ENCODE peak calls at places on chromosome 16, in five cellular contexts. P, O, L, D and M are unnamed samples.

GRCh38 chr16:89697161-89697615 is 4.3 kb downstream of the SPATA2L start:
- DNase-seq in O (no peak), D (peak; percentile 20), P (no peak), L (no peak), M (no peak)

GRCh38 chr16:64830653-64831052 is 291.2 kb downstream of the CDH11 start:
- DNase-seq in O (no peak), D (no peak), P (no peak), L (no peak), M (no peak)

GRCh38 chr16:89383095-89384003 is 107.0 kb downstream of the ANKRD11 start:
- DNase-seq in D (peak; percentile 54), L (peak; percentile 79), O (no peak), P (no peak), M (no peak)

GRCh38 chr16:77387075-77387474 is 47.8 kb downstream of the ADAMTS18 start:
- DNase-seq in L (no peak), P (no peak), O (no peak), D (no peak), M (no peak)

GRCh38 chr16:19890901-19891300 is 6.3 kb upstream of the GPRC5B start:
- DNase-seq in P (no peak), O (no peak), L (no peak), D (no peak), M (no peak)

GRCh38 chr16:27154573-27155521 is 48.5 kb upstream of the KDM8 start:
- DNase-seq in L (peak; percentile 74), D (peak; percentile 78), O (peak; percentile 58), P (peak; percentile 1), M (peak; percentile 64)

GRCh38 chr16:81164958-81165357 is 68.8 kb upstream of the GCSH start:
- DNase-seq in O (no peak), P (no peak), L (no peak), D (no peak), M (no peak)

GRCh38 chr16:3175157-3176153 is 12.5 kb upstream of the OR1F1 start:
- DNase-seq in P (no peak), O (peak; percentile 32), D (no peak), L (no peak), M (no peak)

GRCh38 chr16:35733278-35733965 is 2274.0 kb downstream of the TP53TG3F start:
- DNase-seq in P (no peak), L (no peak), D (no peak), O (no peak), M (no peak)

GRCh38 chr16:73389075-73389474 is 341.1 kb upstream of the ZFHX3 start:
- DNase-seq in O (no peak), L (no peak), P (no peak), D (no peak), M (no peak)

GRCh38 chr16:46961373-46962353 is 11.8 kb downstream of the DNAJA2 start:
- DNase-seq in P (no peak), D (no peak), O (peak; percentile 13), L (no peak), M (no peak)

GRCh38 chr16:10312784-10313724 is 72.8 kb upstream of the ATF7IP2 start:
- DNase-seq in O (no peak), L (no peak), P (no peak), D (no peak), M (no peak)

GRCh38 chr16:2824626-2825025 is 5.5 kb upstream of the ZG16B start:
- DNase-seq in L (no peak), O (no peak), D (no peak), P (no peak), M (no peak)

GRCh38 chr16:81707411-81708321 is 71.4 kb upstream of the PLCG2 start:
- DNase-seq in L (peak; percentile 93), D (no peak), P (no peak), O (peak; percentile 93), M (no peak)

GRCh38 chr16:57341441-57342303 is 16.9 kb upstream of the CCL22 start:
- DNase-seq in L (peak; percentile 88), O (no peak), P (peak; percentile 79), D (no peak), M (no peak)

GRCh38 chr16:12059216-12059769 is 82.8 kb downstream of the SNX29 start:
- DNase-seq in L (no peak), D (no peak), O (no peak), P (no peak), M (no peak)

GRCh38 chr16:1923299-1924034 is 5.3 kb upstream of the HS3ST6 start:
- DNase-seq in D (peak; percentile 77), P (peak; percentile 75), O (peak; percentile 27), L (peak; percentile 74), M (no peak)

GRCh38 chr16:73020409-73020884 is 27.5 kb downstream of the ZFHX3 start:
- DNase-seq in D (no peak), L (peak; percentile 71), P (peak; percentile 40), O (no peak), M (no peak)

GRCh38 chr16:27258241-27258734 is 10.3 kb downstream of the NSMCE1 start:
- DNase-seq in O (no peak), D (no peak), L (no peak), P (no peak), M (no peak)

GRCh38 chr16:89574681-89575246 is 794 bp upstream of the CPNE7 start:
- DNase-seq in O (no peak), L (peak; percentile 57), P (peak; percentile 77), D (peak; percentile 88), M (peak; percentile 49)

GRCh38 chr16:28101533-28101890 is 38.0 kb upstream of the GSG1L start:
- DNase-seq in L (no peak), D (no peak), P (no peak), O (no peak), M (peak; percentile 1)

GRCh38 chr16:3951861-3952332 is 71.4 kb upstream of the CREBBP start:
- DNase-seq in L (no peak), D (no peak), O (no peak), P (no peak), M (no peak)

GRCh38 chr16:30075503-30076275 is at the start of gene PPP4C:
- DNase-seq in O (peak; percentile 89), P (peak; percentile 88), L (peak; percentile 93), D (peak; percentile 95), M (peak; percentile 86)

GRCh38 chr16:87874639-87875472 is 5.5 kb upstream of the SLC7A5 start:
- DNase-seq in O (no peak), D (no peak), L (no peak), P (no peak), M (no peak)

GRCh38 chr16:53090591-53091507 is 36.1 kb downstream of the CHD9 start:
- DNase-seq in P (peak; percentile 60), D (peak; percentile 42), L (peak; percentile 79), O (peak; percentile 76), M (peak; percentile 20)

GRCh38 chr16:75266738-75267630 is 15.6 kb upstream of the BCAR1 start:
- DNase-seq in P (no peak), D (no peak), L (no peak), O (no peak), M (peak; percentile 16)

GRCh38 chr16:84444476-84444875 is 60.0 kb downstream of the MEAK7 start:
- DNase-seq in D (no peak), P (no peak), L (no peak), O (no peak), M (no peak)

GRCh38 chr16:19377864-19378263 is 39.8 kb upstream of the TMC5 start:
- DNase-seq in L (no peak), D (no peak), P (no peak), O (no peak), M (no peak)

GRCh38 chr16:15835136-15835878 is 21.5 kb downstream of the MYH11 start:
- DNase-seq in O (no peak), D (no peak), P (no peak), L (no peak), M (no peak)

GRCh38 chr16:79437764-79438728 is 162.5 kb downstream of the MAF start:
- DNase-seq in D (no peak), L (no peak), O (peak; percentile 80), P (no peak), M (no peak)